ENCODE peak calls at places on chromosome 15, in six cellular contexts. C is mesenchymal stem cell, F is H1, A is IMR-90, I is H9, E is neuronal stem cell. J is an unnamed sample.

GRCh38 chr15:98438326-98438725 is 210.0 kb upstream of the IGF1R start:
- DNase-seq in I (no peak), F (no peak), A (no peak), E (no peak), C (no peak), J (no peak)

GRCh38 chr15:68158046-68158628 is 47.0 kb downstream of the CALML4 start:
- DNase-seq in F (no peak), E (no peak), I (no peak), C (peak), A (peak), J (no peak)

GRCh38 chr15:40065166-40065565 is 26.2 kb upstream of the SRP14 start:
- DNase-seq in C (no peak), F (no peak), E (no peak), A (no peak), I (no peak), J (no peak)

GRCh38 chr15:78049691-78050440 is 27.6 kb downstream of the TBC1D2B start:
- DNase-seq in F (no peak), C (no peak), I (no peak), A (peak), E (no peak), J (no peak)

GRCh38 chr15:60392601-60392985 is 5.2 kb downstream of the ANXA2 start:
- DNase-seq in I (no peak), C (peak), A (peak), E (no peak), F (no peak), J (peak)

GRCh38 chr15:68821190-68821897 is 649 bp upstream of the ANP32A start:
- DNase-seq in I (no peak), A (no peak), F (no peak), C (peak), E (peak), J (no peak)

GRCh38 chr15:100926971-100927756 is 8.0 kb downstream of the LRRK1 start:
- DNase-seq in E (no peak), F (no peak), I (no peak), C (no peak), A (no peak), J (no peak)

GRCh38 chr15:86929461-86929860 is 849.8 kb downstream of the AGBL1 start:
- DNase-seq in C (no peak), I (no peak), A (no peak), E (no peak), F (no peak), J (no peak)

GRCh38 chr15:48548376-48548775 is 97.1 kb downstream of the FBN1 start:
- DNase-seq in I (no peak), E (no peak), A (no peak), F (no peak), C (peak), J (no peak)
- H3K4me2 ChIP-seq in I (no peak), E (no peak), A (no peak), F (no peak), C (no peak), J (no peak)

DNA sequence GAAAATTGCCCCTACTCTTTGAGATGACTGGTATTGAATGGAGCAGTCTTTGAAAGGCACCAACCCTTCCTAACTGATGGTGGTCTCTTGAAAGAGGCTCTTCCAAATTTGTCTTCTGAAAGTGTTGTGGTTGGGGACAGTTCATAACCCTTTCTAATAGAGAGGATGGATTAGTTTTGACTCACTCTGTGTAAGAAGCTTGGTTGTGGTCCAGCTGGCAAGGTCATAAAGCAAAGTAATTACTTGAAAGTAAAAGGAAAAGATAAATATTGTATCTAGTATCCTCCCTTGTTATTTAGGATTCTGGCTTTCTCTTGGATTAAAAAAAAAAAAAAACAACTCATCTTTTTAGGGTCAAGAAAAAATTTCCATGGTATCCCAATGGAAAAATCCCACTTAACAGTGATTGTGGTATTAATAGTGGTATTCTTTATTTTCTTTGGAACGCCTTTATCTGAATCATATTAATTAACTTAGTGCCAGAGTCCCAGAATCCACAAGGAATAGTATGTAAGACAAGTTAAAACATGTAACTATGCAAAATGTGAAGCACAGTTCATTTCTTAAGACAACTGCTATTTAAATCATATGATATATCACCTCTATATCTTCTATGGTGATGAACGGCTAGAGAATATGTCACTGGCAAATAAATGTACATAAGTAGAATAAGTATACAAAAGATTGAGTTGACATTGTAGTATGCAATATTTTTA is 469.3 kb upstream of the CDIN1 start:
- DNase-seq in I (no peak), C (peak), A (peak), F (no peak), E (no peak), J (no peak)
- H2BK15ac ChIP-seq in I (no peak), C (no peak), A (no peak), F (no peak), E (no peak), J (no peak)

DNA sequence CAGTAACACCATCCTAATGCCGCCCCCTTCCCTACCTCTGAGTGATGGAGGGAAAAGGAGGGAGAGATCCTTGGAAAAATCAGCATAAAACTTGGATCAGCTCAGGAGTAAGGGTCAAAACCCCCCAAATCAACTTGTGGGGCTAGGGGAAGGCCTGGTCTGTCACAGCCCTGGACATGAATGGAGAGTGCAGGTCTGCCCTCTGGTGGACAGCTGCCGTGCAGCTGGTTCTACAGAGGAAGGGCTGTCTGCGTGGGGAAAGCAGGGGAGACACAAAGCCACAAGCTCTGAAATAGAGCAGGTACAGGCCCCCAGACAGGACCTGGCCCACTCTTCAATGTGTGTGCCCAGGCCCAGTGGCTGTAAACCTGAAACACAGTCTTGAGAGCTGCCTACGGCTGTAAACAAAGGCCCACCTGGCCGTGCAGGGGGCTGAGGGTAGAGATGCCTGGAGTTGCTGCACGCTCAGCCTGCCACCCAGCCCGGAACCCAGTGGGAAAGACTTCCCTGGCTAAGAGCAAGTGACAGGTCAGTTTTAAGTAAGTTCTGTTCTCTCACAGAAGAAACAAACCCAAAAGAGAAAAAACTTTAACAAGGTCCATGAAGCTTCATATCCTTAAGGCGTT is 16.4 kb downstream of the CLK3 start:
- DNase-seq in F (no peak), A (peak), I (peak), C (peak), E (peak), J (peak)
- H3K4me2 ChIP-seq in F (no peak), A (no peak), I (no peak), C (no peak), E (no peak), J (no peak)

GRCh38 chr15:25803541-25803940 is 59.6 kb downstream of the ATP10A start:
- DNase-seq in A (no peak), C (no peak), E (no peak), I (peak), F (no peak), J (no peak)

GRCh38 chr15:25801586-25802284 is 61.4 kb downstream of the ATP10A start:
- DNase-seq in A (no peak), C (no peak), E (no peak), F (no peak), I (peak), J (no peak)

GRCh38 chr15:25804451-25804850 is 58.7 kb downstream of the ATP10A start:
- DNase-seq in C (no peak), I (no peak), F (no peak), E (no peak), A (no peak), J (no peak)

GRCh38 chr15:25802285-25802830 is 60.8 kb downstream of the ATP10A start:
- DNase-seq in I (no peak), F (no peak), C (no peak), E (no peak), A (no peak), J (no peak)

DNA sequence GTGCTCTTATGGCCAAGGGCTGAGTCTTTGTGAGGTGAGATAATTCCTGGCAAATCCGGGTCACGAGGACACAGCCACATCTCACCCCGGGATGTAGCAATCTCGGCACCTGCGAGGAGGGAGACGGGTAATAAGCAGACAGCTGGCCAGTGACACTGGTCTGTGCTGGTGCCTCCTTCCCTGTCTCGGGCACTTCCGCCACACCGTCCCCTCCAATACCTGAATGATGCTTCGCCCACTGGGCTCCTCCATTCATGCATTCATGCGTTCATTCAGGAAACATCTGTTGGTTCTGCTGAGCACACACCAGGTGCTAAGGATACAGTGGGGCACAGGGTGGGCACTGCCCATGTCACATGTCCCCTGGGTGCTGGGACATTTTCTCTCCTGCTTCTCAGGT is 60.1 kb downstream of the ATP10A start:
- DNase-seq in A (no peak), F (no peak), C (no peak), E (no peak), I (peak), J (no peak)
- H2BK15ac ChIP-seq in A (no peak), F (no peak), C (no peak), E (no peak), I (no peak), J (no peak)

GRCh38 chr15:96947830-96948229 is 617.3 kb downstream of the NR2F2 start:
- DNase-seq in I (peak), F (no peak), C (peak), E (peak), A (no peak), J (peak)
- H3K4me2 ChIP-seq in I (peak), F (peak), C (peak), E (peak), A (no peak), J (peak)

GRCh38 chr15:58440181-58440910 is 8.6 kb downstream of the LIPC start:
- DNase-seq in I (no peak), A (peak), E (no peak), C (peak), F (no peak), J (peak)
- H2BK15ac ChIP-seq in I (no peak), A (peak), E (no peak), C (no peak), F (no peak), J (peak)